ENCODE peak calls at places on chromosomes 4 and X, in six cellular contexts. O, T, V, F, E and X are unnamed samples. For H3K9me3 and H3K4me1, the result is how much of the 10 kb centered on the place peaks cover.

GRCh38 chr4:183828125-183828524 is 77.0 kb upstream of the STOX2 start:
- DNase-seq in O (no peak), T (no peak), F (no peak), E (no peak), V (no peak), X (no peak)

GRCh38 chr4:88005086-88005485 is 2.3 kb upstream of the PKD2 start:
- DNase-seq in T (peak), F (no peak), E (peak), V (peak), O (no peak), X (no peak)

GRCh38 chr4:47187608-47188007 is 156.2 kb downstream of the GABRB1 start:
- DNase-seq in O (no peak), F (no peak), V (no peak), T (no peak), E (no peak), X (no peak)

GRCh38 chr4:117137143-117137542 is 51.8 kb upstream of the TRAM1L1 start:
- DNase-seq in F (no peak), O (no peak), V (peak), E (no peak), T (peak), X (no peak)

GRCh38 chrX:152632445-152633097 is 5.1 kb upstream of the GABRQ start:
- DNase-seq in E (peak), T (peak), F (no peak), O (peak), V (peak), X (peak)

GRCh38 chr4:159555873-159556272 is 453.0 kb downstream of the RAPGEF2 start:
- DNase-seq in F (no peak), O (no peak), E (no peak), V (no peak), T (no peak), X (no peak)

GRCh38 chr4:182255421-182256190 is 12.4 kb downstream of the TENM3 start:
- DNase-seq in T (no peak), E (no peak), V (no peak), F (no peak), O (no peak), X (no peak)

GRCh38 chrX:70346671-70347070 is 56.8 kb downstream of the KIF4A start:
- DNase-seq in V (no peak), T (no peak), E (no peak), F (no peak), O (no peak), X (no peak)

GRCh38 chr4:183106839-183107238 is 7.8 kb downstream of the WWC2 start:
- DNase-seq in F (no peak), O (no peak), T (no peak), E (no peak), V (no peak), X (no peak)

GRCh38 chr4:148575577-148575976 is 133.4 kb upstream of the NR3C2 start:
- DNase-seq in T (no peak), E (no peak), V (no peak), F (no peak), O (no peak), X (no peak)

GRCh38 chr4:146095091-146095690 is 80.3 kb upstream of the LSM6 start:
- DNase-seq in F (no peak), E (peak), T (peak), O (no peak), V (peak), X (peak)

GRCh38 chr4:40579983-40580382 is 49.7 kb downstream of the RBM47 start:
- DNase-seq in F (no peak), T (peak), O (no peak), V (peak), E (no peak), X (no peak)

GRCh38 chr4:176995-177394 is 52.7 kb downstream of the ZNF718 start:
- DNase-seq in F (no peak), T (no peak), V (no peak), E (no peak), O (no peak), X (no peak)

GRCh38 chr4:55012363-55013255 is 112.8 kb downstream of the KDR start:
- DNase-seq in O (no peak), V (no peak), T (no peak), F (no peak), E (no peak), X (no peak)

GRCh38 chr4:34047363-34047762 is 2197.0 kb downstream of the ARAP2 start:
- DNase-seq in E (no peak), F (no peak), V (no peak), O (no peak), T (no peak), X (no peak)

GRCh38 chr4:112939901-112940300 is 109.6 kb upstream of the ANK2 start:
- DNase-seq in F (no peak), O (no peak), T (no peak), V (no peak), E (no peak), X (no peak)

GRCh38 chr4:130689182-130689581 is 1593.2 kb downstream of the C4orf33 start:
- DNase-seq in O (no peak), E (no peak), F (no peak), V (peak), T (peak), X (no peak)

GRCh38 chr4:80362578-80363181 is 27.1 kb downstream of the CFAP299 start:
- DNase-seq in V (peak), O (no peak), F (no peak), T (peak), E (no peak), X (peak)

GRCh38 chr4:177696438-177696966 is 254.3 kb upstream of the AGA start:
- DNase-seq in F (no peak), O (no peak), E (no peak), V (peak), T (no peak), X (no peak)

GRCh38 chr4:110998308-110998707 is 375.4 kb upstream of the PITX2 start:
- DNase-seq in F (no peak), V (no peak), T (no peak), E (no peak), O (no peak), X (no peak)
- H3K9me3 ChIP-seq in F (under half), V (under half), T (under half), E (under half), O (under half), X (under half)

GRCh38 chrX:96685205-96686099 is 810 bp downstream of the DIAPH2 start:
- DNase-seq in V (peak), F (peak), O (no peak), T (peak), E (peak), X (peak)

GRCh38 chrX:96692911-96693310 is 8.3 kb downstream of the DIAPH2 start:
- DNase-seq in V (no peak), F (no peak), E (no peak), O (no peak), T (peak), X (no peak)

GRCh38 chrX:96689951-96690350 is 5.3 kb downstream of the DIAPH2 start:
- DNase-seq in F (no peak), E (no peak), T (no peak), O (no peak), V (no peak), X (no peak)

GRCh38 chrX:96692454-96692853 is 7.8 kb downstream of the DIAPH2 start:
- DNase-seq in O (no peak), V (no peak), E (no peak), T (peak), F (no peak), X (no peak)

GRCh38 chrX:96688789-96689188 is 4.1 kb downstream of the DIAPH2 start:
- DNase-seq in V (no peak), O (no peak), F (no peak), E (no peak), T (no peak), X (no peak)
- H3K4me3 ChIP-seq in V (no peak), O (no peak), F (no peak), E (no peak), T (no peak), X (no peak)

DNA sequence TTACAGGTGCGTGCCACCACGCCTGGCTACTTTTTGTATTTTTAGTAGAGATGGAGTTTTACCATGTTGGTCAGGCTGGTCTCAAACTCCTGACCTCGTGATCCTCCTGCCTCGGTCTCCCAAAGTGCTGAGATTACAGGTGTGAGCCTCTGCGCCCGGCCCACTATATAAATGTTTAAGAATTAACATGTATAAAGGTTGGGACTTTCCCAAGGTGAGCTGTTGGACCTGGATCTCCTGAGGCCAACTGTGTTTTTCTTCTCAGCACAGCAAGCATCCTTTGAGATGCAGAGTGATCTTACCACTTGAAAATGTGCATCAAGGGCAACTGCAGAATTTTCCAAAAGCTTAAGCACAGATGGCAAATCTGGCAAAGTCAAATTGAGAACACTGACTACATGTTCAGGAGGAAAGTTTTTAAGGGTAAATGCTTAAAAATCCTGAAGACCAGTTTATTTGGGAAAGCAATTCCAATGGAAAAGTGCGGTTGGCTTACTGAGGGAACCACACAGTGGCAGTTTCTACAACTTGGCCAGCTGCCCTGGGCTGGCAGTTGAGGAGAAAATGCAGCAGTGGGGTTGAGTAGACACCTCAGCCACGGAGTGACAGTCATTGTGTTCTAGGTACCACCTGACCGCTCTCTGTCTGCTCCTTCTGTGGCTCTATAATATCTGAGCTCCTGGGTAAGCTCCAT is 168.9 kb downstream of the CBR4 start:
- DNase-seq in V (peak), F (no peak), E (no peak), O (no peak), T (no peak), X (no peak)
- H3K4me1 ChIP-seq in V (under half), F (under half), E (half or more), O (under half), T (half or more), X (under half)

DNA sequence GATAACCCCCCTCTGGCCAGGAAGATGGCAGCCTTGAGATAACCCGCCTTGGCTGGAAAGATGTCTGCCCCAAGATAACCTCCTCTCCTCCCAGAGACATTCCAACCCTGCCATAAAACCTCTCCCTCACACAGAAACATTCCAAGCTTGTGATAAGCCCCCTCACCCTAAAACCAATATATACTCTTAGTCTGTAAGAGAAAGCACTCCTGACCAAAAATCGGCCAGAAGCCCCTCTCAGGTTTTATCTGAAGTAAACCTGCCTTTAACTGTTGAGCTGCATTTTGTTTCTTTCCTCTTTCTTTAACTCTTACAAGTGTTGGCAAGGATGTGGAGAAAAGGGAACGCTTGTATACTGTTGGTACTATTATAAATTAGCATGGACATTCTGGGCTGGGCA is 8.5 kb downstream of the ERCC6L start:
- DNase-seq in E (no peak), F (no peak), O (no peak), V (no peak), T (no peak), X (no peak)
- H3K9me3 ChIP-seq in E (under half), F (under half), O (under half), V (under half), T (under half), X (under half)

GRCh38 chr4:1214101-1215095 is 34.5 kb downstream of the CTBP1 start:
- DNase-seq in E (no peak), V (no peak), O (no peak), F (no peak), T (no peak), X (no peak)

GRCh38 chr4:1216869-1217294 is 32.0 kb downstream of the CTBP1 start:
- DNase-seq in F (no peak), E (no peak), O (no peak), V (no peak), T (no peak), X (peak)

GRCh38 chr4:1215347-1216075 is 33.4 kb downstream of the CTBP1 start:
- DNase-seq in F (peak), O (peak), V (no peak), T (no peak), E (no peak), X (no peak)

GRCh38 chr4:1217366-1217765 is 31.6 kb downstream of the CTBP1 start:
- DNase-seq in T (no peak), V (no peak), O (no peak), F (no peak), E (no peak), X (no peak)

GRCh38 chr4:1216076-1216614 is 32.8 kb downstream of the CTBP1 start:
- DNase-seq in O (no peak), V (no peak), F (no peak), E (no peak), T (no peak), X (no peak)
- H3K4me3 ChIP-seq in O (no peak), V (no peak), F (no peak), E (no peak), T (no peak), X (no peak)

GRCh38 chrX:124212622-124213021 is 119.8 kb upstream of the TEX13D start:
- DNase-seq in O (no peak), V (no peak), T (no peak), E (no peak), F (no peak), X (peak)
- H3K4me1 ChIP-seq in O (under half), V (under half), T (under half), E (under half), F (under half), X (under half)

GRCh38 chrX:97842468-97843199 is 958.9 kb downstream of the RPA4 start:
- DNase-seq in O (no peak), E (no peak), F (no peak), T (no peak), V (no peak), X (no peak)
- H3K9me3 ChIP-seq in O (under half), E (under half), F (under half), T (under half), V (under half), X (under half)

DNA sequence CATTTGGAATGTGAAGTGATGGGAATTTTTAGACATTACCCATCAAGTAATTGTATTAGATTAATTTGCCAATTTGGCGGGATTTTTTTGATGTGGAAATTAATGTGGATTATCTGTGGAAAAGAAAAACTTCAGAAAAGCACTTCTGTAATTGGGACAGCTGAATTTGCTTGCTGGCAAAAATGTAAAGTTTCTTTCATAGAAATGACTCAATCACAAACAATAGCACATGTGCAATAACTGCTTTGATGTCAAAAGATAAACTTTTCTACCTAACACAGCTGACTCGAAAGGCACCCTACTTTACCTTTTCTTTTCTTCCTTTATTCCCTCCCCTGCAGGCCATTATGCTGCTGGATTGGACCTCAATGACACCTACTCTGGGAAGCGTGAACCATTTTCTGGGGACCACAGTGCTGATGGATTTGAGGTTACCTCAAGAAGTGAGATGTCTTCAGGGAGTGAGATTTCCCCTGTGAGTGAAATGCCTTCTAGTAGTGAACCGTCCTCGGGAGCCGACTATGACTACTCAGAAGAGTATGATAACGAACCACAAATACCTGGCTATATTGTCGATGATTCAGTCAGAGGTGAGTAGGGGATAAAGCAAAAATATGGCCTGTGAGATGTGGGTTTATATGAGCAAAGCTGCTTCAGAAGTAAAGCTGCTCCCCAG is 1.4 kb downstream of the AREG start:
- DNase-seq in V (peak), T (no peak), F (no peak), E (no peak), O (no peak), X (no peak)
- H3K4me3 ChIP-seq in V (no peak), T (no peak), F (no peak), E (no peak), O (no peak), X (no peak)

DNA sequence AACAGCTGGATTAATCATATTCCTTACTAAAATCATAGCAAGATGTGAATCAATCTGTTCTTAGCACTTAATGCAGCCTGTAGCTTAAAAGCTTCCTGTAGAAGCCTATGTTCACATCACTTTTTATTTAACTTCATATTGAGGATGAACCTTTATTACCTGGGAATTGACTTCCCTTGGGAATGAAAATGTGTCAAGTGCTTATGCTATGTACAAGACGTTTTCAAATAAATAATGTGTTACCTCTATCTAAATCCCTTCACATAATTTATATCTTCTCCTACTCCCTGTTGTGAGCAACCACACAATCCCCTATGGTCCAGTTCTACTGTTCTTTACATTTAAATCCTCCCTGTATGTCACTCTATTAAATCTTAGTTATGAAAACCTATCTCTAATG is 633.1 kb downstream of the FSTL5 start:
- DNase-seq in F (no peak), O (no peak), T (no peak), V (no peak), E (no peak), X (no peak)
- H3K4me1 ChIP-seq in F (under half), O (under half), T (under half), V (under half), E (under half), X (under half)

GRCh38 chr4:98193459-98194105 is 50.3 kb upstream of the STPG2 start:
- DNase-seq in F (no peak), T (no peak), E (no peak), V (no peak), O (no peak), X (no peak)
- H3K9me3 ChIP-seq in F (under half), T (under half), E (under half), V (under half), O (under half), X (under half)